ENCODE peak calls at places on chromosome 22, in six cellular contexts. T, O, V, Q, A and E are unnamed samples.

GRCh38 chr22:38204784-38205183 is 3.0 kb downstream of the MAFF start:
- DNase-seq in T (no peak), O (no peak), V (no peak), Q (peak; percentile 64), A (peak; percentile 53), E (peak; percentile 61)

GRCh38 chr22:41563051-41563711 is 2.4 kb downstream of the CSDC2 start:
- DNase-seq in T (peak; percentile 19), O (no peak), V (peak; percentile 41), Q (no peak), A (no peak), E (no peak)

GRCh38 chr22:38314992-38315800 is 2.0 kb downstream of the CSNK1E start:
- DNase-seq in T (peak; percentile 55), O (peak; percentile 45), V (no peak), Q (no peak), A (no peak), E (no peak)

GRCh38 chr22:24592144-24592845 is 578 bp downstream of the LRRC75B start:
- DNase-seq in T (peak; percentile 67), O (no peak), V (peak; percentile 75), Q (peak; percentile 68), A (peak; percentile 50), E (peak; percentile 64)

GRCh38 chr22:23856721-23857605 is 712 bp upstream of the SLC2A11 start:
- DNase-seq in T (peak; percentile 71), O (no peak), V (peak; percentile 62), Q (no peak), A (peak; percentile 71), E (no peak)

GRCh38 chr22:45358127-45358526 is 48.4 kb downstream of the FAM118A start:
- DNase-seq in T (no peak), O (no peak), V (no peak), Q (no peak), A (no peak), E (no peak)

GRCh38 chr22:44571566-44572413 is 73.8 kb upstream of the RTL6 start:
- DNase-seq in T (no peak), O (no peak), V (no peak), Q (no peak), A (no peak), E (peak; percentile 6)

GRCh38 chr22:37464181-37464580 is 22.0 kb downstream of the MFNG start:
- DNase-seq in T (no peak), O (no peak), V (no peak), Q (peak; percentile 63), A (peak; percentile 59), E (peak; percentile 62)

GRCh38 chr22:44577391-44578114 is 79.5 kb upstream of the RTL6 start:
- DNase-seq in T (no peak), O (no peak), V (no peak), Q (no peak), A (no peak), E (no peak)

GRCh38 chr22:17964153-17964552 is 60.2 kb downstream of the MICAL3 start:
- DNase-seq in T (no peak), O (no peak), V (no peak), Q (no peak), A (peak; percentile 39), E (no peak)

GRCh38 chr22:27515091-27515523 is 286.4 kb downstream of the MN1 start:
- DNase-seq in T (no peak), O (no peak), V (peak; percentile 23), Q (no peak), A (no peak), E (no peak)

GRCh38 chr22:39300198-39300830 is 19.1 kb downstream of the RPL3 start:
- DNase-seq in T (peak; percentile 36), O (no peak), V (peak; percentile 65), Q (no peak), A (no peak), E (peak; percentile 47)

GRCh38 chr22:36258750-36259619 is 6.1 kb downstream of the APOL1 start:
- DNase-seq in T (peak; percentile 36), O (no peak), V (peak; percentile 42), Q (peak; percentile 46), A (peak; percentile 56), E (peak; percentile 57)

GRCh38 chr22:46072030-46072881 is 78.1 kb upstream of the PPARA start:
- DNase-seq in T (peak; percentile 89), O (peak; percentile 57), V (peak; percentile 44), Q (peak; percentile 73), A (peak; percentile 50), E (peak; percentile 62)

GRCh38 chr22:40449676-40450035 is 79.3 kb downstream of the SGSM3 start:
- DNase-seq in T (no peak), O (no peak), V (no peak), Q (no peak), A (no peak), E (no peak)

GRCh38 chr22:31829505-31829904 is 75.7 kb downstream of the DEPDC5 start:
- DNase-seq in T (no peak), O (no peak), V (no peak), Q (no peak), A (peak; percentile 22), E (peak; percentile 30)

GRCh38 chr22:44985906-44986527 is 23.8 kb downstream of the PHF21B start:
- DNase-seq in T (no peak), O (no peak), V (no peak), Q (no peak), A (no peak), E (no peak)

GRCh38 chr22:37633693-37634504 is 5.6 kb upstream of the SH3BP1 start:
- DNase-seq in T (peak; percentile 84), O (peak; percentile 80), V (peak; percentile 91), Q (peak; percentile 89), A (peak; percentile 92), E (peak; percentile 93)

GRCh38 chr22:40310081-40310770 is 36.1 kb upstream of the ADSL start:
- DNase-seq in T (no peak), O (no peak), V (no peak), Q (no peak), A (no peak), E (no peak)

GRCh38 chr22:38704568-38705234 is 1.0 kb upstream of the GTPBP1 start:
- DNase-seq in T (no peak), O (no peak), V (no peak), Q (no peak), A (no peak), E (no peak)

GRCh38 chr22:43642807-43643206 is 169.3 kb downstream of the EFCAB6 start:
- DNase-seq in T (no peak), O (no peak), V (no peak), Q (no peak), A (no peak), E (no peak)

GRCh38 chr22:41746563-41747400 is 47.5 kb downstream of the MEI1 start:
- DNase-seq in T (peak; percentile 68), O (peak; percentile 57), V (peak; percentile 80), Q (peak; percentile 60), A (peak; percentile 69), E (peak; percentile 60)

GRCh38 chr22:36110306-36110791 is 50.2 kb downstream of the APOL3 start:
- DNase-seq in T (no peak), O (no peak), V (no peak), Q (no peak), A (no peak), E (no peak)

GRCh38 chr22:45503816-45504702 is 1.4 kb downstream of the FBLN1 start:
- DNase-seq in T (no peak), O (no peak), V (no peak), Q (no peak), A (peak; percentile 14), E (peak; percentile 39)

DNA sequence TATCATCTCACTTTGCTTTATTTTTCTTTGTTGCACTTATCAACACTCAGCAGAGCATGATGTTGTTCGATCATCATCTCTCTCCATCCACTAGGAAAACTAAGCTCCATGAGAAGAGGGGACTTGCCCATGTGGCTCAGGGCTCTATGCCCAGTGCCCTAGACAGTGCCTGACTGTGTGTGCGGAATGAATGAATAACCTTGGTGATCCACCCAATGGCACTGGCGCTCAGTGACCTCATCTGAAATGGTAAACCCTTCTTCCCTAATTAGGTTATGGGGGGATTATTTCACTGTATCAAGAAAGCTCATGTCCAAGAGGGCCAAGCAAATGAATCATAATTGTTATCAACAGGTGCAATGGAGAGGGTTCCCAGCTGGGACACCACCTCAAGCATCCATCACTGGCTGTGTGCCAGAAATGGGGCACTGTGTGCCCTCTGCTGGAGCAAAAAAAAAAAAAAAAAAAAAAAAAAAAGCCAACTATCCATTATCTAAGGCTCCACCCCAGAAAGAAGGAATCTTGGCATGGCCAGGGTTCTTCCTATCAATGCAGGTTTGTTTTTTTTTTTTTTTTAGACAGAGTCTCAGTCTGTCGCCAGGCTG is 172.6 kb downstream of the LARGE1 start:
- DNase-seq in T (no peak), O (no peak), V (peak; percentile 15), Q (no peak), A (no peak), E (no peak)
- TF ChIP-seq CTCF in T (no peak), O (no peak), V (no peak), Q (no peak), A (no peak), E (no peak)

DNA sequence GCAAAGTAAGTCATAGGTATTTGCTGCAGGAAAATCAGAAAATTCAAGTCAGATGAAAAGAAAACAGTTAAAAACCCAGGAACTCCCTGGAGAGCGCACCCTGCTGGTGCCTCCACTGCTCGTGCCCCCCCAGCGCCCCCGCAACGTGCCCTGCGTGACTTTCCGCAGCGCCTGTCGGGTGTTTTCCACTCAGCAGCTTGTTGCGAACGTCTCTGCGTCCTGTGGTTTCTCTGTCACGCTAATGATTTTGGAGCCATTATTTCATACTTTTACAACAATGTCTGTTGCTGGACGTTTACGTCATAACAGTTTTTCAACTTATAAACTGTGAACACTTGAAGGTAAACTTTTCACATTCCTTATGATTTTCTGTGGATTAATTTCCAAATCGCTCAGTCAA is 5.0 kb downstream of the CRELD2 start:
- DNase-seq in T (no peak), O (no peak), V (no peak), Q (no peak), A (peak; percentile 65), E (peak; percentile 83)
- TF ChIP-seq CTCF in T (no peak), O (no peak), V (no peak), Q (no peak), A (peak; percentile 78), E (peak; percentile 60)

GRCh38 chr22:48779211-48779643 is 1048.4 kb downstream of the BRD1 start:
- DNase-seq in T (no peak), O (no peak), V (no peak), Q (no peak), A (no peak), E (peak; percentile 8)
- TF ChIP-seq CTCF in T (no peak), O (no peak), V (no peak), Q (no peak), A (no peak), E (no peak)

GRCh38 chr22:19035474-19036228 is 86.6 kb downstream of the DGCR2 start:
- DNase-seq in T (peak; percentile 27), O (no peak), V (no peak), Q (no peak), A (no peak), E (no peak)
- TF ChIP-seq CTCF in T (no peak), O (no peak), V (no peak), Q (no peak), A (no peak), E (no peak)